ENCODE peak calls at places on chromosomes 1 and 21, in seven cellular contexts. One of them, this sample, is unnamed.

GRCh38 chr1:170805957-170806662 is 129.2 kb upstream of the MROH9 start:
- DNase-seq in SJSA1: no peak
- DNase-seq in IMR-90: peak; percentile 8
- DNase-seq in heart right ventricle: no peak
- DNase-seq in colonic mucosa: no peak
- DNase-seq in osteoblast: no peak
- DNase-seq in psoas muscle: no peak
- DNase-seq in this sample: no peak

GRCh38 chr1:224435318-224435763 is 744 bp upstream of the WDR26 start:
- DNase-seq in SJSA1: no peak
- DNase-seq in IMR-90: peak; percentile 95
- DNase-seq in heart right ventricle: no peak
- DNase-seq in colonic mucosa: peak; percentile 49
- DNase-seq in osteoblast: peak; percentile 96
- DNase-seq in psoas muscle: no peak
- DNase-seq in this sample: no peak

GRCh38 chr1:210663730-210664573 is 335.2 kb downstream of the HHAT start:
- DNase-seq in SJSA1: no peak
- DNase-seq in IMR-90: no peak
- DNase-seq in heart right ventricle: no peak
- DNase-seq in colonic mucosa: no peak
- DNase-seq in osteoblast: no peak
- DNase-seq in psoas muscle: no peak
- DNase-seq in this sample: no peak

GRCh38 chr1:7516341-7516740 is 254.8 kb upstream of the VAMP3 start:
- DNase-seq in SJSA1: no peak
- DNase-seq in IMR-90: peak; percentile 41
- DNase-seq in heart right ventricle: peak; percentile 26
- DNase-seq in colonic mucosa: no peak
- DNase-seq in osteoblast: peak; percentile 77
- DNase-seq in psoas muscle: no peak
- DNase-seq in this sample: no peak

GRCh38 chr1:150138044-150138443 is 11.7 kb upstream of the PLEKHO1 start:
- DNase-seq in SJSA1: no peak
- DNase-seq in IMR-90: no peak
- DNase-seq in heart right ventricle: no peak
- DNase-seq in colonic mucosa: no peak
- DNase-seq in osteoblast: no peak
- DNase-seq in psoas muscle: no peak
- DNase-seq in this sample: no peak

GRCh38 chr21:33975548-33976081 is 60.0 kb upstream of the ATP5PO start:
- DNase-seq in SJSA1: peak; percentile 59
- DNase-seq in IMR-90: peak; percentile 43
- DNase-seq in heart right ventricle: no peak
- DNase-seq in colonic mucosa: no peak
- DNase-seq in osteoblast: peak; percentile 80
- DNase-seq in psoas muscle: no peak
- DNase-seq in this sample: no peak

GRCh38 chr21:41894922-41895557 is 15.9 kb upstream of the PRDM15 start:
- DNase-seq in SJSA1: no peak
- DNase-seq in IMR-90: peak; percentile 91
- DNase-seq in heart right ventricle: no peak
- DNase-seq in colonic mucosa: no peak
- DNase-seq in osteoblast: peak; percentile 91
- DNase-seq in psoas muscle: no peak
- DNase-seq in this sample: no peak

GRCh38 chr1:46197551-46198025 is 646 bp downstream of the POMGNT1 start:
- DNase-seq in SJSA1: no peak
- DNase-seq in IMR-90: no peak
- DNase-seq in heart right ventricle: no peak
- DNase-seq in colonic mucosa: no peak
- DNase-seq in osteoblast: peak; percentile 89
- DNase-seq in psoas muscle: no peak
- DNase-seq in this sample: no peak

GRCh38 chr1:174114788-174115448 is 44.4 kb upstream of the RABGAP1L start:
- DNase-seq in SJSA1: no peak
- DNase-seq in IMR-90: peak; percentile 40
- DNase-seq in heart right ventricle: no peak
- DNase-seq in colonic mucosa: peak; percentile 50
- DNase-seq in osteoblast: no peak
- DNase-seq in psoas muscle: no peak
- DNase-seq in this sample: no peak

GRCh38 chr1:192445849-192446489 is 129.2 kb downstream of the RGS21 start:
- DNase-seq in SJSA1: peak; percentile 49
- DNase-seq in IMR-90: peak; percentile 60
- DNase-seq in heart right ventricle: peak; percentile 48
- DNase-seq in colonic mucosa: peak; percentile 59
- DNase-seq in osteoblast: no peak
- DNase-seq in psoas muscle: no peak
- DNase-seq in this sample: no peak

GRCh38 chr21:33197546-33197945 is 32.2 kb upstream of the IFNAR2 start:
- DNase-seq in SJSA1: peak; percentile 18
- DNase-seq in IMR-90: no peak
- DNase-seq in heart right ventricle: peak; percentile 49
- DNase-seq in colonic mucosa: no peak
- DNase-seq in osteoblast: no peak
- DNase-seq in psoas muscle: no peak
- DNase-seq in this sample: no peak

GRCh38 chr1:20848162-20848561 is 61.1 kb upstream of the HP1BP3 start:
- DNase-seq in SJSA1: no peak
- DNase-seq in IMR-90: peak; percentile 49
- DNase-seq in heart right ventricle: no peak
- DNase-seq in colonic mucosa: no peak
- DNase-seq in osteoblast: no peak
- DNase-seq in psoas muscle: no peak
- DNase-seq in this sample: no peak

GRCh38 chr1:20850021-20850420 is 62.9 kb upstream of the HP1BP3 start:
- DNase-seq in SJSA1: no peak
- DNase-seq in IMR-90: no peak
- DNase-seq in heart right ventricle: no peak
- DNase-seq in colonic mucosa: no peak
- DNase-seq in osteoblast: no peak
- DNase-seq in psoas muscle: no peak
- DNase-seq in this sample: no peak

GRCh38 chr1:20847619-20848080 is 60.5 kb upstream of the HP1BP3 start:
- DNase-seq in SJSA1: no peak
- DNase-seq in IMR-90: peak; percentile 72
- DNase-seq in heart right ventricle: no peak
- DNase-seq in colonic mucosa: no peak
- DNase-seq in osteoblast: no peak
- DNase-seq in psoas muscle: no peak
- DNase-seq in this sample: no peak

GRCh38 chr1:20849100-20849499 is 62.0 kb upstream of the HP1BP3 start:
- DNase-seq in SJSA1: no peak
- DNase-seq in IMR-90: no peak
- DNase-seq in heart right ventricle: no peak
- DNase-seq in colonic mucosa: no peak
- DNase-seq in osteoblast: no peak
- DNase-seq in psoas muscle: no peak
- DNase-seq in this sample: no peak

DNA sequence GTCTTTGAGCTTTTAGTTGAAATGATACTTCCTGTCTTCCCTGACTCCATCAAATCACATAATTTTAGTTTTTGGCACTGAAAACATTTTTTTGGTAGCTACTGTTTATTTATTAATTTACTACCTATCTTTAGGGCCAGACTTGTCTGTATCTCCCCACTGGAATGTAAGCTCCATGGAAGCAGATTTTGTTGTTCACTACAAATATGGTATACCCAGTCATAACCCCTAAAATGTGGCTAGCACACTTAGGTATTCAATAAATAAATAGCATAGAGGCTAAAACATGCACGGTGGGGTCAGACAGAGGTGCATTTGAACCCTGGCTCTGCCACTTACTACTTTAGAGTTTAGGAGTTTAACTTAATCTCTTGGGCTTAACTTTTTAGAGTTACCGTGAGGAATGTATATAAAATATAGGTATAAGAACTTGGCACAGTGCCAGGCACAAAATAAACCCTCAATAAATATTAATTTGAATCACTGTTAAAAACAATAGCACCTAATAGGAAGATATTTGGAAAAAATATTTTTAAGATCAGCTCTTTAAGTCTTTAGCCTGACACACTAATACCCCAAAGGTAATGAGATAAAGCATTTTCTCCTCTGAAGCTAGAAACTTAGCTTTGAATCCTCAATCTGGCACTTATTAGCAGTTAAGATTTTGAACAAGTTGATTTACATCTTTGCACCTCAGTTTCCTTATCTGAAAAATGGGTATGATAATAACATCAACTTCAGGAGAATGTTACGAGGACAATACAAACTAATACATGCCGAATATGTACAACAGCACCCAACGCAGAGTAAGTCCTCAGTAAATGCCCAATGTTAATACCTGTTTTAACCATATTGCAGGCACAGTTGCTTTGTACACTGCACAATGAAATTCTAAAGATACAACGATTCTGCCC is 59.6 kb upstream of the HP1BP3 start:
- DNase-seq in SJSA1: no peak
- DNase-seq in IMR-90: peak; percentile 20
- DNase-seq in heart right ventricle: no peak
- DNase-seq in colonic mucosa: no peak
- DNase-seq in osteoblast: no peak
- DNase-seq in psoas muscle: no peak
- DNase-seq in this sample: no peak
- H3K27ac ChIP-seq in SJSA1: no peak overlapping the region
- H3K27ac ChIP-seq in IMR-90: peak overlapping the region; percentile 7
- H3K27ac ChIP-seq in heart right ventricle: no peak overlapping the region
- H3K27ac ChIP-seq in colonic mucosa: no peak overlapping the region
- H3K27ac ChIP-seq in osteoblast: peak overlapping the region; percentile 24
- H3K27ac ChIP-seq in psoas muscle: no peak overlapping the region
- H3K27ac ChIP-seq in this sample: no peak overlapping the region

GRCh38 chr1:17529381-17529780 is 10.1 kb upstream of the ARHGEF10L start:
- DNase-seq in SJSA1: no peak
- DNase-seq in IMR-90: no peak
- DNase-seq in heart right ventricle: no peak
- DNase-seq in colonic mucosa: no peak
- DNase-seq in osteoblast: no peak
- DNase-seq in psoas muscle: no peak
- DNase-seq in this sample: no peak
- H3K27ac ChIP-seq in SJSA1: no peak overlapping the region
- H3K27ac ChIP-seq in IMR-90: no peak overlapping the region
- H3K27ac ChIP-seq in heart right ventricle: no peak overlapping the region
- H3K27ac ChIP-seq in colonic mucosa: peak overlapping the region; percentile 51
- H3K27ac ChIP-seq in osteoblast: no peak overlapping the region
- H3K27ac ChIP-seq in psoas muscle: no peak overlapping the region
- H3K27ac ChIP-seq in this sample: no peak overlapping the region

GRCh38 chr1:111361761-111362160 is 65.8 kb downstream of the OVGP1 start:
- DNase-seq in SJSA1: no peak
- DNase-seq in IMR-90: no peak
- DNase-seq in heart right ventricle: no peak
- DNase-seq in colonic mucosa: no peak
- DNase-seq in osteoblast: no peak
- DNase-seq in psoas muscle: no peak
- DNase-seq in this sample: no peak

GRCh38 chr1:111366256-111366655 is 61.3 kb downstream of the OVGP1 start:
- DNase-seq in SJSA1: no peak
- DNase-seq in IMR-90: peak; percentile 50
- DNase-seq in heart right ventricle: no peak
- DNase-seq in colonic mucosa: no peak
- DNase-seq in osteoblast: no peak
- DNase-seq in psoas muscle: no peak
- DNase-seq in this sample: no peak

GRCh38 chr1:111369645-111370044 is 57.9 kb downstream of the OVGP1 start:
- DNase-seq in SJSA1: no peak
- DNase-seq in IMR-90: no peak
- DNase-seq in heart right ventricle: no peak
- DNase-seq in colonic mucosa: no peak
- DNase-seq in osteoblast: no peak
- DNase-seq in psoas muscle: no peak
- DNase-seq in this sample: no peak

GRCh38 chr1:111369177-111369576 is 58.4 kb downstream of the OVGP1 start:
- DNase-seq in SJSA1: no peak
- DNase-seq in IMR-90: no peak
- DNase-seq in heart right ventricle: no peak
- DNase-seq in colonic mucosa: no peak
- DNase-seq in osteoblast: no peak
- DNase-seq in psoas muscle: no peak
- DNase-seq in this sample: no peak

DNA sequence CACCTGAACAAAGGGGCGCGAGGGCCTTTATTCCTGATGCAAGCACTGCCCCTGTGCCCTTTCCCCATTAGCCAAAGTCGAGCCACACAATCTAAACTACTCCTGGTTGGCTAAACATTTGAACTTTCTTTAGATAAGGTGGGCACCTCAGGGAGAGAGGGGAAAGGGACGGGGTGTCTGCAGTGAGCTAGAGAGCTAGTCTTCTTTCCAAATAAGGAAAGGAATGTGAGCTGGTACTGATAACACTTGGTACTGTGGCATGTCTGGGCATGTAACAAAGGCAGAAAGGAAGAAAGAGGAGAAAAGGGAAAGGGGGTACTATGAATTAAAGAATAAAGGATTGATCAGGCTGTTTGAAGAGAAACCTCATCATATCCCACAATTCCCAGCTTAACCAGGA is 62.8 kb downstream of the OVGP1 start:
- DNase-seq in SJSA1: no peak
- DNase-seq in IMR-90: no peak
- DNase-seq in heart right ventricle: no peak
- DNase-seq in colonic mucosa: no peak
- DNase-seq in osteoblast: no peak
- DNase-seq in psoas muscle: no peak
- DNase-seq in this sample: no peak
- H3K27ac ChIP-seq in SJSA1: no peak overlapping the region
- H3K27ac ChIP-seq in IMR-90: peak overlapping the region; percentile 71
- H3K27ac ChIP-seq in heart right ventricle: no peak overlapping the region
- H3K27ac ChIP-seq in colonic mucosa: no peak overlapping the region
- H3K27ac ChIP-seq in osteoblast: no peak overlapping the region
- H3K27ac ChIP-seq in psoas muscle: no peak overlapping the region
- H3K27ac ChIP-seq in this sample: no peak overlapping the region

DNA sequence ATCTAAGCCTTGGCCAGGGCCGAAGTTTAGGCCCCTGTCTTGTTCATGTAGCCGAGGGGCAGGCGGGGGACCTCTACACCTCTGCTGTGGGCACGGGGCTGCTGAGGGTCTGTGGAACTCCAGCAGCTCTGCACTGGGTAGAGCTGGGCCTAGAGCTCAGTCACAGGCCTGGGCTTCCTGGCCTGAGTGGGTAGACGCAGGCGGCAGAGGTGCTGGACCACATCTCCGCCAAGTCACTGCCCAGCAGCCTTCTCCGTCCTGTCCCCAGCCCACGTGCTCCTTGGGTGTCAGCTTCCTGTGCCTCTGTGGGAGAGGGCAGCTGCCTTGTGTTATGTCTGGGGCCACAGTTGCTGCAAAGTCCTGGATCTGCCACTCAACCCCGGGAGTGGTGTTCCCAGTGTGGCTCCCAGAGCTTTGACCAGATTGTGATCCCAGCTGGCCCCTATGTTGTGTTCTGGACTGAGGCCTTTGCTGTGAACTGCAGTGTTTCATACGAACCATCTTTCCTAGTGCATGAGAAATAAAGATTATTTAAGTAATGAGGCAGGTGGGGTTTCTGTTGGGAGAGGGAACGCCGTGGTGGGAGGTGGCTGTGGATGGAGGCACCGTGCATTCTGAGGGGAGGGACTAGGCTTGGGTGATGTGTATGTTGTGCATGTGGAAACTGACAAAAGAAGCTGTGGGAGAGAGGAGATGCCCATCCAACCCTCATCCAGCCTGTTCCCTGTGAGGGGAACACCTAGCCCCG is 12.1 kb downstream of the AMPD2 start:
- DNase-seq in SJSA1: peak; percentile 30
- DNase-seq in IMR-90: no peak
- DNase-seq in heart right ventricle: no peak
- DNase-seq in colonic mucosa: no peak
- DNase-seq in osteoblast: no peak
- DNase-seq in psoas muscle: no peak
- DNase-seq in this sample: no peak
- H3K27ac ChIP-seq in SJSA1: no peak overlapping the region
- H3K27ac ChIP-seq in IMR-90: no peak overlapping the region
- H3K27ac ChIP-seq in heart right ventricle: no peak overlapping the region
- H3K27ac ChIP-seq in colonic mucosa: no peak overlapping the region
- H3K27ac ChIP-seq in osteoblast: no peak overlapping the region
- H3K27ac ChIP-seq in psoas muscle: no peak overlapping the region
- H3K27ac ChIP-seq in this sample: no peak overlapping the region

This sample was measured in dorsolateral prefrontal cortex.